ENCODE peak calls at places on chromosomes 16 and 17, in four cellular contexts. X is effector CD4-positive, alpha-beta T cell; R is transverse colon; S is AG04449. P is an unnamed sample.
A peak's percentile ranks its signal among the peaks of the same experiment; 100 is the strongest.

GRCh38 chr16:75251280-75252048 is at the start of gene BCAR1:
- DNase-seq in X (no peak), R (peak; percentile 88), S (peak; percentile 71), P (no peak)

GRCh38 chr16:50573947-50574751 is 26.0 kb downstream of the NKD1 start:
- DNase-seq in X (no peak), R (no peak), S (no peak), P (no peak)

GRCh38 chr17:68431661-68432071 is 25.6 kb downstream of the WIPI1 start:
- DNase-seq in X (peak; percentile 32), R (no peak), S (no peak), P (no peak)

GRCh38 chr16:4277987-4278513 is 5.2 kb upstream of the TFAP4 start:
- DNase-seq in X (no peak), R (no peak), S (no peak), P (no peak)

GRCh38 chr17:75878174-75878998 is at the start of gene TRIM47:
- DNase-seq in X (no peak), R (peak; percentile 78), S (no peak), P (no peak)

GRCh38 chr17:69326302-69327059 is 452 bp downstream of the ABCA5 start:
- DNase-seq in X (no peak), R (no peak), S (no peak), P (peak; percentile 16)

GRCh38 chr17:81683208-81683583 is 401 bp downstream of the ARL16 start:
- DNase-seq in X (no peak), R (no peak), S (no peak), P (no peak)

GRCh38 chr16:84007946-84008345 is 34.6 kb downstream of the SLC38A8 start:
- DNase-seq in X (no peak), R (no peak), S (no peak), P (no peak)

GRCh38 chr17:3582921-3583320 is 25.3 kb upstream of the TRPV3 start:
- DNase-seq in X (no peak), R (no peak), S (no peak), P (no peak)

GRCh38 chr16:52869243-52869642 is 183.5 kb downstream of the CHD9NB start:
- DNase-seq in X (no peak), R (no peak), S (no peak), P (no peak)

GRCh38 chr16:85104821-85105391 is 7.4 kb downstream of the CIBAR2 start:
- DNase-seq in X (no peak), R (peak; percentile 21), S (no peak), P (no peak)

GRCh38 chr17:73325527-73325842 is 13.7 kb upstream of the CDC42EP4 start:
- DNase-seq in X (no peak), R (no peak), S (no peak), P (no peak)

GRCh38 chr16:57115148-57115503 is 22.7 kb downstream of the CPNE2 start:
- DNase-seq in X (no peak), R (no peak), S (no peak), P (no peak)

GRCh38 chr16:1030381-1030901 is 42.1 kb upstream of the SSTR5 start:
- DNase-seq in X (no peak), R (no peak), S (no peak), P (no peak)

GRCh38 chr17:4808378-4808767 is 1.4 kb downstream of the PLD2 start:
- DNase-seq in X (no peak), R (peak; percentile 29), S (no peak), P (no peak)